ENCODE peak calls at places on chromosomes 4 and X, in eight cellular contexts. J is astrocyte; R is GM23248; D is CD8-positive, alpha-beta memory T cell; A is CD4-positive, CD25-positive, alpha-beta regulatory T cell; Q is effector memory CD4-positive, alpha-beta T cell; C is right atrium auricular region; Z is heart right ventricle. M is an unnamed sample. For H3K4me1, the result is how much of the 10 kb centered on the place peaks cover.

GRCh38 chr4:15420642-15421041 is 7.2 kb upstream of the C1QTNF7 start:
- DNase-seq in J (peak), R (peak), D (no peak), A (no peak), Q (no peak), C (no peak), Z (no peak), M (no peak)

GRCh38 chr4:8540586-8540985 is 39.6 kb upstream of the GPR78 start:
- DNase-seq in J (no peak), R (no peak), D (no peak), A (no peak), Q (no peak), C (no peak), Z (no peak), M (no peak)

GRCh38 chr4:170887396-170887795 is 797.6 kb upstream of the AADAT start:
- DNase-seq in J (no peak), R (no peak), D (no peak), A (no peak), Q (no peak), C (no peak), Z (no peak), M (no peak)

GRCh38 chr4:1403177-1403583 is 3.1 kb downstream of the NKX1-1 start:
- DNase-seq in J (no peak), R (no peak), D (no peak), A (no peak), Q (no peak), C (no peak), Z (no peak), M (no peak)

GRCh38 chr4:24598025-24598424 is 13.7 kb upstream of the DHX15 start:
- DNase-seq in J (no peak), R (no peak), D (no peak), A (no peak), Q (no peak), C (no peak), Z (no peak), M (no peak)

GRCh38 chr4:5749568-5749967 is 38.6 kb downstream of the EVC start:
- DNase-seq in J (no peak), R (no peak), D (no peak), A (no peak), Q (no peak), C (no peak), Z (no peak), M (no peak)

GRCh38 chrX:68840256-68840655 is 11.4 kb downstream of the EFNB1 start:
- DNase-seq in J (no peak), R (no peak), D (no peak), A (no peak), Q (no peak), C (no peak), Z (no peak), M (no peak)

GRCh38 chrX:49846545-49846944 is 17.4 kb downstream of the PAGE4 start:
- DNase-seq in J (no peak), R (no peak), D (no peak), A (no peak), Q (no peak), C (no peak), Z (no peak), M (no peak)

GRCh38 chr4:76867880-76868655 is 29.9 kb downstream of the SOWAHB start:
- DNase-seq in J (no peak), R (no peak), D (no peak), A (no peak), Q (no peak), C (no peak), Z (no peak), M (no peak)

GRCh38 chr4:172989984-172990711 is 178.5 kb upstream of the GALNT7 start:
- DNase-seq in J (no peak), R (no peak), D (no peak), A (no peak), Q (no peak), C (no peak), Z (no peak), M (no peak)

GRCh38 chr4:180060159-180060889 is 2182.9 kb upstream of the TENM3 start:
- DNase-seq in J (peak), R (peak), D (no peak), A (no peak), Q (no peak), C (no peak), Z (no peak), M (no peak)

GRCh38 chr4:163157157-163157556 is 9.5 kb downstream of the NAF1 start:
- DNase-seq in J (peak), R (peak), D (no peak), A (no peak), Q (no peak), C (no peak), Z (no peak), M (no peak)

GRCh38 chrX:38939067-38939466 is 137.8 kb downstream of the MID1IP1 start:
- DNase-seq in J (peak), R (peak), D (no peak), A (no peak), Q (no peak), C (no peak), Z (no peak), M (no peak)

GRCh38 chrX:672931-673330 is 42.3 kb downstream of the SHOX start:
- DNase-seq in J (no peak), R (no peak), D (no peak), A (no peak), Q (no peak), C (no peak), Z (no peak), M (no peak)

GRCh38 chr4:88629826-88630225 is 37.5 kb downstream of the HERC3 start:
- DNase-seq in J (no peak), R (peak), D (no peak), A (no peak), Q (no peak), C (no peak), Z (no peak), M (no peak)

GRCh38 chr4:103050736-103051436 is 25.7 kb downstream of the SLC9B2 start:
- DNase-seq in J (peak), R (peak), D (no peak), A (no peak), Q (no peak), C (no peak), Z (no peak), M (no peak)

GRCh38 chrX:46582325-46582724 is 8.8 kb downstream of the CHST7 start:
- DNase-seq in J (peak), R (peak), D (no peak), A (no peak), Q (no peak), C (no peak), Z (no peak), M (no peak)

GRCh38 chr4:144734522-144734921 is 88.6 kb downstream of the HHIP start:
- DNase-seq in J (peak), R (peak), D (no peak), A (no peak), Q (no peak), C (no peak), Z (no peak), M (no peak)

GRCh38 chr4:187124311-187124710 is 400.7 kb upstream of the FAT1 start:
- DNase-seq in J (no peak), R (no peak), D (no peak), A (no peak), Q (no peak), C (no peak), Z (no peak), M (no peak)

GRCh38 chrX:155592331-155592730 is 20.4 kb downstream of the TMLHE start:
- DNase-seq in J (no peak), R (no peak), D (no peak), A (no peak), Q (no peak), C (no peak), Z (no peak), M (no peak)

GRCh38 chr4:149993030-149993429 is 85.2 kb upstream of the DCLK2 start:
- DNase-seq in J (peak), R (no peak), D (no peak), A (no peak), Q (no peak), C (no peak), Z (no peak), M (no peak)

GRCh38 chr4:107801766-107802211 is 22.9 kb upstream of the SGMS2 start:
- DNase-seq in J (peak), R (peak), D (no peak), A (no peak), Q (no peak), C (no peak), Z (no peak), M (no peak)

GRCh38 chr4:169219440-169219839 is 51.3 kb downstream of the SH3RF1 start:
- DNase-seq in J (no peak), R (no peak), D (no peak), A (no peak), Q (no peak), C (no peak), Z (no peak), M (no peak)

GRCh38 chr4:115453416-115453815 is 340.0 kb upstream of the NDST4 start:
- DNase-seq in J (peak), R (peak), D (no peak), A (no peak), Q (no peak), C (no peak), Z (no peak), M (no peak)

GRCh38 chr4:182126567-182126966 is 116.6 kb upstream of the TENM3 start:
- DNase-seq in J (peak), R (no peak), D (no peak), A (no peak), Q (no peak), C (no peak), Z (no peak), M (no peak)

GRCh38 chrX:102129473-102129872 is 4.0 kb downstream of the TCEAL2 start:
- DNase-seq in J (no peak), R (peak), D (no peak), A (no peak), Q (no peak), C (no peak), Z (no peak), M (no peak)

GRCh38 chr4:148065069-148065468 is 333.2 kb downstream of the ARHGAP10 start:
- DNase-seq in J (peak), R (peak), D (no peak), A (no peak), Q (no peak), C (no peak), Z (no peak), M (no peak)

GRCh38 chr4:161364681-161365080 is 799.1 kb downstream of the FSTL5 start:
- DNase-seq in J (no peak), R (no peak), D (no peak), A (no peak), Q (no peak), C (no peak), Z (no peak), M (no peak)

GRCh38 chrX:137945470-137945869 is 379.5 kb downstream of the ZIC3 start:
- DNase-seq in J (no peak), R (no peak), D (no peak), A (no peak), Q (no peak), C (no peak), Z (no peak), M (no peak)

DNA sequence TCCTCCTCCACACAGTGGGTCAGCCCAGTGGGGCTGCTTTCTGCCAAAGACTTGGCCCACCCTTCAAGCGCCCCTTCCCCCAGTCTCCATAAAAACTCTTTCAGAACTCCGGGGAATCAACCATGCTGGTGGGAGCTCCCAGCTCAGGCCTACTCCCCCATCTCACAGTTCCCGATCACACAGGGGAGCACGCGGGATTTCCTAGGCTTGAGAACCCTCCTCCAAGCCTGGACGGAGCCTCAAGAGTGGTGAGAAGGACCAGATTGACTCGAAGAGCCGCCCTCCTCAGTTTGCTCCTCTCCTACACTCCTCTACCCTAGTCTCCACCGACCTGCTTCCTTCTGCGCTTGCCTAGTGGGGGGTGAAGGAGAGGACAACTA is 77.4 kb downstream of the RLIM start:
- DNase-seq in J (peak), R (peak), D (no peak), A (no peak), Q (no peak), C (peak), Z (no peak), M (peak)
- H3K4me3 ChIP-seq in J (peak), R (peak), D (peak), A (no peak), Q (peak), C (peak), Z (peak), M (peak)

DNA sequence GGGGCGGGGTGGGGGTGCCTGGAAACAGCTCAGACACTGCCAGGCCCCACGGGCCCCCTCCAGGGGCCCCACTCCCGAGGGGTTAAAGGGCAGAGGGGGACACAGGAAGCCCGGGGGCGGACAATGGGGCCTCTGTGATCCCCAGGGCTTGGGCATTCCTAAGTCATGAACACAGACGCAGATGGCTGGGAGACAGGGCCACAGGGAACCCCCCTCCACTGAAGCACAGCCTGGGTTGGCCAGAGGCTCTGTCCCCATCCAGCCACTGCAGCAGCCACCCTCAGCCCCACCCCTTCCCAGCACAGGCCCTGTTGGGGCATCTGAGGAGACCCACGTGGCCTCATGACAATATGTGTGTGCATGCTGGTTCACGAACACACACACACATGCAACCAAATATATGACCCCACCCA is 3.9 kb downstream of the L1CAM start:
- DNase-seq in J (no peak), R (peak), D (no peak), A (no peak), Q (no peak), C (no peak), Z (no peak), M (no peak)
- H3K4me1 ChIP-seq in J (under half), R (under half), D (under half), A (under half), Q (under half), C (under half), Z (under half), M (under half)

GRCh38 chrX:25004040-25004439 is 11.7 kb downstream of the ARX start:
- DNase-seq in J (no peak), R (no peak), D (no peak), A (no peak), Q (no peak), C (no peak), Z (no peak), M (no peak)

GRCh38 chrX:25004485-25005032 is 11.2 kb downstream of the ARX start:
- DNase-seq in J (no peak), R (no peak), D (no peak), A (no peak), Q (no peak), C (no peak), Z (no peak), M (no peak)

GRCh38 chrX:25005382-25006185 is 10.2 kb downstream of the ARX start:
- DNase-seq in J (no peak), R (peak), D (no peak), A (no peak), Q (no peak), C (no peak), Z (no peak), M (no peak)

GRCh38 chrX:25006586-25007058 is 9.1 kb downstream of the ARX start:
- DNase-seq in J (no peak), R (no peak), D (no peak), A (no peak), Q (no peak), C (no peak), Z (no peak), M (no peak)

GRCh38 chrX:25005034-25005381 is 10.8 kb downstream of the ARX start:
- DNase-seq in J (no peak), R (no peak), D (no peak), A (no peak), Q (no peak), C (no peak), Z (no peak), M (no peak)
- H3K4me3 ChIP-seq in J (no peak), R (no peak), D (no peak), A (no peak), Q (no peak), C (peak), Z (peak), M (no peak)

DNA sequence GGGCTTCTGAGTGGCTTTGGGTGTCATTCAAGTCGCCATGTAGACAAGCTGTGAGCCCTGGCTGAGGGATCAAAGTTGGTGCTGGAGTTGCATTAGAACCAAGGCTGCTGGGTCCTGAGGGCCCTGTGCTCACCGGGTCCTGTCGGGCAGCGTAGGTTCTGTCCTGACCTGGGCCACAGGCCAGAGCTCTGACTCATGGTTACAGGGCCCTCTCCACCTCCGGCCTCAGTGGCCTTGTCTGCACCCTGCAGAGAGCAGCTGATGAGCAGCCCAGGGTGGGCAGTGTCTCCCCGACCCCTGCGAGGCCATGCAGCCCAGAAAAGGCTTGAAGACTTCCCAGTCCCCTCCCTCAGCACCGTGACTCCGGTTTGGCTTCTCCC is 22.5 kb downstream of the ATP2B3 start:
- DNase-seq in J (no peak), R (no peak), D (no peak), A (no peak), Q (no peak), C (no peak), Z (no peak), M (no peak)
- H3K4me1 ChIP-seq in J (under half), R (under half), D (under half), A (under half), Q (under half), C (under half), Z (under half), M (under half)